ENCODE peak calls at places on chromosomes 13 and 19, in seven cellular contexts. M is effector memory CD4-positive, alpha-beta T cell; R is lung; U is psoas muscle; D is CD4-positive, alpha-beta T cell; Q is body of pancreas; S is thoracic aorta. L is an unnamed sample.

GRCh38 chr13:26062853-26063444 is 11.1 kb upstream of the SHISA2 start:
- DNase-seq in S (no peak), D (peak), M (no peak), U (no peak), Q (peak), R (peak), L (no peak)

GRCh38 chr19:38079926-38080380 is 144.1 kb downstream of the DPF1 start:
- DNase-seq in Q (peak), D (no peak), S (no peak), R (no peak), U (no peak), M (no peak), L (no peak)

GRCh38 chr19:58229255-58229639 is 533 bp downstream of the ZNF544 start:
- DNase-seq in D (peak), U (no peak), M (no peak), Q (no peak), S (no peak), R (no peak), L (peak)

GRCh38 chr13:44969858-44970484 is 19.3 kb downstream of the NUFIP1 start:
- DNase-seq in Q (no peak), S (no peak), D (no peak), M (no peak), R (no peak), U (no peak), L (no peak)

GRCh38 chr19:10979950-10980349 is 19.1 kb downstream of the SMARCA4 start:
- DNase-seq in M (no peak), R (no peak), D (no peak), U (no peak), Q (no peak), S (no peak), L (peak)

GRCh38 chr19:1945899-1946298 is 4.9 kb downstream of the CSNK1G2 start:
- DNase-seq in U (peak), Q (peak), R (peak), S (no peak), M (peak), D (no peak), L (peak)

GRCh38 chr13:52599853-52600603 is 42.2 kb upstream of the HNRNPA1L2 start:
- DNase-seq in R (no peak), D (no peak), M (no peak), Q (peak), U (peak), S (no peak), L (peak)

GRCh38 chr13:109761695-109762094 is 24.7 kb downstream of the IRS2 start:
- DNase-seq in D (no peak), U (no peak), R (no peak), S (no peak), Q (no peak), M (no peak), L (no peak)

GRCh38 chr13:76758738-76759137 is 127.5 kb downstream of the KCTD12 start:
- DNase-seq in M (no peak), U (no peak), R (no peak), D (no peak), Q (no peak), S (no peak), L (no peak)

GRCh38 chr19:10334340-10335148 is 1.2 kb upstream of the RAVER1 start:
- DNase-seq in R (peak), Q (peak), D (no peak), M (peak), S (peak), U (peak), L (peak)

GRCh38 chr19:2282062-2282861 is at the start of gene PEAK3:
- DNase-seq in S (no peak), Q (peak), U (peak), M (no peak), R (peak), D (no peak), L (no peak)

GRCh38 chr13:46160474-46161066 is 21.4 kb downstream of the LCP1 start:
- DNase-seq in S (no peak), Q (no peak), U (no peak), D (no peak), M (no peak), R (no peak), L (no peak)

GRCh38 chr19:5580116-5580515 is 12.4 kb upstream of the TINCR start:
- DNase-seq in Q (no peak), M (no peak), S (no peak), U (no peak), R (no peak), D (no peak), L (no peak)

GRCh38 chr13:69553976-69554375 is 553.6 kb upstream of the ATXN8OS start:
- DNase-seq in Q (no peak), U (no peak), S (no peak), M (no peak), R (no peak), D (no peak), L (no peak)

GRCh38 chr19:32337176-32337808 is 8.1 kb upstream of the ZNF507 start:
- DNase-seq in S (no peak), U (no peak), R (no peak), M (no peak), Q (no peak), D (no peak), L (no peak)

GRCh38 chr13:38656699-38657098 is 30.2 kb upstream of the FREM2 start:
- DNase-seq in S (no peak), Q (peak), M (no peak), R (no peak), D (no peak), U (no peak), L (no peak)

DNA sequence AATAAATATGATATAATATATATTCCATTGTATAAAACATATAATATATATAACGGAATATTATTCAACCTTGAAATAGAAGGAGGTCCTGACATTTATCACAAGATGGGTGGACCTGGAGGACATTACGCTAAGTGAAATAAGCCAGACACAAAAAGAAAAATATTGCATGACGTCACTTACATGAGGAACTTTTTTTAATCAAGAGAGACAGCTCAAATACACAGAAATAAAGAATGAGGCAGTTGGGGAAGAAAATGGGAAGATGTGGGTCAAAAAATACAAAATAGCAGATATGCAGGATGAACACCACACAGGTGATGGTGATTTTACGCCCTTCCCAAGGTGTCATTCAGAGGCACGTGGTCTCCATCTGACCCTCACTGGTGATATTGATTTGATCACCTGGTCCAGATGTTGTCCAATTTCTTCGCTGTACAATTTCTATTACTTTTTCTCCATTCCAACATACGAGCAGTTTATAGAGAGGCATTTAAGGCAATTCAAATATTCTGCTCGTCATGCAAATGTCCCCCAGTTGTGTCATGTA is 513 bp upstream of the ZNF317 start:
- DNase-seq in M (no peak), Q (no peak), S (no peak), D (no peak), R (no peak), U (no peak), L (no peak)
- H3K27ac ChIP-seq in M (peak), Q (peak), S (peak), D (peak), R (no peak), U (peak), L (peak)

GRCh38 chr13:101869553-101869952 is 417.1 kb downstream of the ITGBL1 start:
- DNase-seq in R (no peak), U (no peak), Q (no peak), S (no peak), D (no peak), M (no peak), L (no peak)

GRCh38 chr13:101868585-101869469 is 416.4 kb downstream of the ITGBL1 start:
- DNase-seq in D (no peak), M (no peak), U (no peak), S (no peak), R (no peak), Q (no peak), L (no peak)
- H3K27ac ChIP-seq in D (no peak), M (no peak), U (no peak), S (no peak), R (no peak), Q (no peak), L (no peak)

GRCh38 chr13:112804374-112804773 is 114.5 kb downstream of the ATP11A start:
- DNase-seq in S (no peak), Q (no peak), M (no peak), U (no peak), D (no peak), R (no peak), L (no peak)
- H3K27ac ChIP-seq in S (no peak), Q (no peak), M (no peak), U (no peak), D (no peak), R (no peak), L (no peak)

DNA sequence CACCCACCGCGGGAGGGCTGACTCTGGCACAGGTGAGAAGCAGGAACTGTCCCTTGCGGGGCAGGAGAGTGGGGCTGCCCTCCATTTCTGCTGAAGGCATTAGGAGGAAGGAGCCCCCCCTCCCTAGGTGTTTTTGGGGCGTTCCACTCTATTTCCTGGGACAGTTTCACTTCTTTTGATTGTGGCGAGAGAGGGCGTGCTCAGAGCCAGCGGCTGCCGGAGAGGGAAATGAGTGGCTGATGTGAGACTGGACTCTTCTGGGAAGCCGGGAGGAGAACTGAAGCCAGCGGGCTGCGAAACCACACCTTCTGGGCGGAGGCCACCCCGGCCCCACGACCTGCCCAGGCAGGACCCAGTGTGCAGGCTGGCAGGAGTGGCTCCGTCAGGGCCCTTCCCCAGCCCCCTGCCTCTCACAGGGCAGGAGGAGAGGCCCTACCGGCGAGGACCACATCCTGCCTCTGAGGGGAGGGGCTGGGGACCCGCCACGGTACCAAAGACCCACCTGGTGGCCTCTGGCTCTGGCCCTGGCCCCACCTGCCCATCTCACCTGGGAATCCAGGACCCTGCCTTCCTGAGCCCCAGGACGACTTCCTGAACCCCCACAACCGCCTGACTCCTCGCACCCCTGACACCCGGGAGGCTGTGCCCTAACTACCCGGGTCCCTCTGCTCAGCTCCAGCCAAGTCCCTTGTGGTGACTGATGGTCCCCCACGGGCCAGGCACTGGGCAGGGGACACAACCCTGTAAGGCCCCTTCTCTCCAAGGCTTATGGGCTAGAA is 25.9 kb downstream of the MPND start:
- DNase-seq in U (peak), Q (no peak), R (peak), D (peak), S (no peak), M (peak), L (no peak)
- H3K27ac ChIP-seq in U (peak), Q (peak), R (peak), D (peak), S (peak), M (peak), L (peak)

DNA sequence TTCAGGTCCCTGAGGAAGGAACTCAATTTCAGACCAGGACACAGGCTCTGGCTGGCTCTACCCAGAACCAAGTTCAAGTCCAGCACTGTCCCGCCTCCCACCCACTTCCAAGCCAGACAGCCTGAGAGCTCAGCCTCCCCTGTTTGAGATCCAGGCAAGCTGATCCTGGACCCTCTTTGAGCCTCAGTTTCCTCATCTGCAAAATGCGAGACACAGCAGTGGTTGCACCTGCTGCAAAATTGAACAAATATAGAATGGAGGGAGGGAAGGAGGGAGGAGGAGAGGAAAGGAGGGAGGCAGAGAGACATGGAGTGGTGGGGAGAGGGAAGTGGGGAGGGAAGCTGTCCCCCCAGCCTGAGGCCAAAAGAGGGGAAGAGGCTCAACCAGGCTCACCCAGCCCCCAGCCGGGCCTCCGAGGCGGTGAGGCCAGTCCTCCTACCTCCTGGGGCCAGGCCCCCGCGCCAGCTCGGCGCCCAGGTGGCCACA is 721 bp downstream of the TMEM221 start:
- DNase-seq in M (no peak), Q (no peak), U (no peak), D (no peak), S (no peak), R (no peak), L (no peak)
- H3K27ac ChIP-seq in M (no peak), Q (peak), U (no peak), D (no peak), S (no peak), R (no peak), L (no peak)